ENCODE peak calls at places on chromosomes 12 and 14, in five cellular contexts. X is CD8-positive, alpha-beta memory T cell; T is coronary artery; W is activated T-cell treated with anti-CD3 and anti-CD28 coated beads for 48 hours; S is frontal cortex. U is an unnamed sample.

GRCh38 chr14:94020267-94020666 is 5.9 kb upstream of the OTUB2 start:
- DNase-seq in X (no peak), T (no peak), W (no peak), S (no peak), U (no peak)

GRCh38 chr14:32473476-32473875 is 144.4 kb downstream of the AKAP6 start:
- DNase-seq in X (no peak), T (no peak), W (no peak), S (no peak), U (peak)

GRCh38 chr12:101655400-101655799 is 42.0 kb upstream of the CHPT1 start:
- DNase-seq in X (no peak), T (no peak), W (no peak), S (no peak), U (no peak)

GRCh38 chr14:103522649-103523582 is at the start of gene CKB:
- DNase-seq in X (no peak), T (peak), W (no peak), S (peak), U (no peak)

GRCh38 chr14:93219103-93219726 is 12.2 kb downstream of the UBR7 start:
- DNase-seq in X (peak), T (no peak), W (no peak), S (no peak), U (no peak)

GRCh38 chr12:13452955-13453570 is 256.5 kb downstream of the EMP1 start:
- DNase-seq in X (no peak), T (no peak), W (no peak), S (no peak), U (no peak)

GRCh38 chr14:64174922-64175782 is 119.0 kb downstream of the ESR2 start:
- DNase-seq in X (no peak), T (no peak), W (no peak), S (no peak), U (no peak)

GRCh38 chr14:93239869-93240677 is 33.0 kb downstream of the UBR7 start:
- DNase-seq in X (no peak), T (no peak), W (no peak), S (no peak), U (no peak)

GRCh38 chr14:98952595-98953325 is 319.2 kb downstream of the BCL11B start:
- DNase-seq in X (no peak), T (no peak), W (no peak), S (no peak), U (peak)

GRCh38 chr12:78120866-78121590 is 290.3 kb downstream of the NAV3 start:
- DNase-seq in X (no peak), T (no peak), W (no peak), S (no peak), U (no peak)

GRCh38 chr12:12016284-12017100 is 54.2 kb upstream of the BCL2L14 start:
- DNase-seq in X (no peak), T (no peak), W (no peak), S (no peak), U (no peak)

GRCh38 chr14:94681300-94682060 is 69.3 kb downstream of the SERPINA3 start:
- DNase-seq in X (no peak), T (peak), W (no peak), S (no peak), U (peak)

GRCh38 chr14:58865520-58866281 is 227.9 kb downstream of the DACT1 start:
- DNase-seq in X (no peak), T (no peak), W (no peak), S (no peak), U (no peak)

GRCh38 chr14:87139299-87139698 is 853.7 kb downstream of the GALC start:
- DNase-seq in X (no peak), T (no peak), W (no peak), S (no peak), U (no peak)

GRCh38 chr14:60346706-60347105 is 97.7 kb downstream of the PPM1A start:
- DNase-seq in X (no peak), T (no peak), W (no peak), S (no peak), U (no peak)